ENCODE peak calls at places on chromosomes 11 and 22, in four cellular contexts. Z, H, A and L are unnamed samples.

GRCh38 chr11:33733978-33734377 is 2.2 kb downstream of the CD59 start:
- DNase-seq in Z (peak), H (no peak), A (no peak), L (no peak)

GRCh38 chr11:96154802-96155520 is 188.0 kb downstream of the MAML2 start:
- DNase-seq in Z (peak), H (no peak), A (no peak), L (no peak)

GRCh38 chr11:130163346-130164220 is 4.0 kb downstream of the ST14 start:
- DNase-seq in Z (no peak), H (no peak), A (no peak), L (no peak)

GRCh38 chr11:125063429-125064043 is 431 bp downstream of the SLC37A2 start:
- DNase-seq in Z (peak), H (peak), A (no peak), L (no peak)

GRCh38 chr22:30192427-30192826 is 54.1 kb downstream of the LIF start:
- DNase-seq in Z (no peak), H (no peak), A (no peak), L (no peak)

GRCh38 chr11:78100276-78101040 is 20.8 kb upstream of the NDUFC2 start:
- DNase-seq in Z (peak), H (no peak), A (no peak), L (no peak)

GRCh38 chr22:43572710-43573109 is 160.9 kb downstream of the MPPED1 start:
- DNase-seq in Z (no peak), H (no peak), A (no peak), L (no peak)

GRCh38 chr11:11071483-11071882 is 213.6 kb upstream of the ZBED5 start:
- DNase-seq in Z (no peak), H (no peak), A (no peak), L (no peak)

GRCh38 chr11:132674161-132674560 is 858.1 kb downstream of the OPCML start:
- DNase-seq in Z (no peak), H (no peak), A (no peak), L (no peak)

GRCh38 chr11:112320668-112321067 is 60.0 kb upstream of the PLET1 start:
- DNase-seq in Z (peak), H (no peak), A (no peak), L (no peak)

GRCh38 chr11:19116315-19116970 is 525 bp upstream of the ZDHHC13 start:
- DNase-seq in Z (no peak), H (no peak), A (no peak), L (no peak)

GRCh38 chr11:85626496-85626895 is 648 bp downstream of the DLG2 start:
- DNase-seq in Z (no peak), H (no peak), A (no peak), L (no peak)

GRCh38 chr11:133904818-133905515 is 51.8 kb downstream of the IGSF9B start:
- DNase-seq in Z (no peak), H (no peak), A (no peak), L (no peak)

GRCh38 chr22:20131856-20132685 is 467 bp downstream of the ZDHHC8 start:
- DNase-seq in Z (peak), H (no peak), A (no peak), L (no peak)

GRCh38 chr22:44918166-44918924 is 91.5 kb downstream of the PHF21B start:
- DNase-seq in Z (no peak), H (no peak), A (no peak), L (no peak)

GRCh38 chr22:34068011-34068410 is 147.7 kb upstream of the LARGE1 start:
- DNase-seq in Z (no peak), H (no peak), A (no peak), L (no peak)

GRCh38 chr22:41983516-41983915 is 14.3 kb downstream of the SEPTIN3 start:
- DNase-seq in Z (no peak), H (no peak), A (no peak), L (no peak)

GRCh38 chr11:113377606-113378005 is 10.0 kb upstream of the ANKK1 start:
- DNase-seq in Z (peak), H (no peak), A (no peak), L (no peak)

GRCh38 chr11:125390949-125391348 is 105.1 kb downstream of the FEZ1 start:
- DNase-seq in Z (peak), H (no peak), A (no peak), L (no peak)

GRCh38 chr11:85423331-85423730 is 203.8 kb downstream of the DLG2 start:
- DNase-seq in Z (no peak), H (no peak), A (no peak), L (no peak)

GRCh38 chr11:119990306-119991021 is 147.4 kb downstream of the TRIM29 start:
- DNase-seq in Z (no peak), H (no peak), A (no peak), L (no peak)

GRCh38 chr11:64643927-64644326 is 52.9 kb downstream of the SLC22A12 start:
- DNase-seq in Z (no peak), H (no peak), A (no peak), L (no peak)

GRCh38 chr11:1224109-1224485 is 1.2 kb downstream of the MUC5B start:
- DNase-seq in Z (no peak), H (peak), A (no peak), L (no peak)

GRCh38 chr22:21826204-21826603 is 41.2 kb downstream of the MAPK1 start:
- DNase-seq in Z (no peak), H (no peak), A (no peak), L (no peak)

GRCh38 chr11:119207300-119207570 is 1.1 kb downstream of the CBL start:
- DNase-seq in Z (no peak), H (no peak), A (no peak), L (no peak)

GRCh38 chr11:57942808-57943207 is 80.9 kb upstream of the OR9Q1 start:
- DNase-seq in Z (no peak), H (no peak), A (no peak), L (no peak)

GRCh38 chr22:30261134-30261533 is 5.5 kb downstream of the OSM start:
- DNase-seq in Z (no peak), H (no peak), A (no peak), L (no peak)

GRCh38 chr11:87528752-87529151 is 491.0 kb downstream of the TMEM135 start:
- DNase-seq in Z (no peak), H (no peak), A (no peak), L (no peak)

GRCh38 chr11:13666708-13667107 is 1.8 kb upstream of the FAR1 start:
- DNase-seq in Z (no peak), H (no peak), A (no peak), L (no peak)

GRCh38 chr11:10261821-10262220 is 32.2 kb downstream of the SBF2 start:
- DNase-seq in Z (no peak), H (no peak), A (no peak), L (no peak)

GRCh38 chr11:43736502-43737193 is 56.1 kb downstream of the HSD17B12 start:
- DNase-seq in Z (peak), H (no peak), A (no peak), L (no peak)

GRCh38 chr11:1381793-1382425 is 7.8 kb upstream of the BRSK2 start:
- DNase-seq in Z (no peak), H (no peak), A (no peak), L (no peak)

GRCh38 chr11:29280452-29280851 is 736.4 kb downstream of the KCNA4 start:
- DNase-seq in Z (peak), H (no peak), A (no peak), L (no peak)

GRCh38 chr22:44120314-44120704 is 60.4 kb upstream of the PARVG start:
- DNase-seq in Z (no peak), H (no peak), A (no peak), L (no peak)

GRCh38 chr11:35822815-35823495 is 120.9 kb upstream of the LDLRAD3 start:
- DNase-seq in Z (peak), H (no peak), A (no peak), L (no peak)

GRCh38 chr11:95877288-95877687 is 46.6 kb downstream of the MTMR2 start:
- DNase-seq in Z (peak), H (no peak), A (no peak), L (no peak)

GRCh38 chr22:35684270-35684700 is 33.4 kb upstream of the APOL5 start:
- DNase-seq in Z (peak), H (no peak), A (no peak), L (no peak)

GRCh38 chr22:21856197-21856596 is 11.2 kb downstream of the MAPK1 start:
- DNase-seq in Z (no peak), H (no peak), A (no peak), L (no peak)

GRCh38 chr11:66880484-66881211 is 23.8 kb downstream of the LRFN4 start:
- DNase-seq in Z (no peak), H (no peak), A (no peak), L (no peak)